ENCODE peak calls at places on chromosomes 7 and 10, in four cellular contexts. J is hepatocyte, I is GM23248, E is IMR-90. M is an unnamed sample.

GRCh38 chr7:37694208-37695080 is 10.9 kb downstream of the GPR141 start:
- DNase-seq in J (peak; percentile 44), I (no peak), E (no peak), M (no peak)

GRCh38 chr7:857661-858060 is 18.7 kb upstream of the GET4 start:
- DNase-seq in J (no peak), I (no peak), E (peak; percentile 36), M (no peak)

GRCh38 chr10:132634241-132634946 is 96.8 kb downstream of the INPP5A start:
- DNase-seq in J (no peak), I (peak; percentile 18), E (no peak), M (no peak)

GRCh38 chr10:102274062-102274461 is 28.7 kb downstream of the GBF1 start:
- DNase-seq in J (no peak), I (no peak), E (no peak), M (no peak)

GRCh38 chr7:97021443-97022261 is 3.0 kb downstream of the DLX5 start:
- DNase-seq in J (no peak), I (no peak), E (no peak), M (peak; percentile 68)

GRCh38 chr10:119251315-119251708 is 43.9 kb downstream of the GRK5 start:
- DNase-seq in J (peak; percentile 72), I (peak; percentile 93), E (peak; percentile 85), M (peak; percentile 89)

GRCh38 chr7:5354460-5355279 is 69.0 kb downstream of the TNRC18 start:
- DNase-seq in J (peak; percentile 74), I (peak; percentile 93), E (peak; percentile 43), M (peak; percentile 17)

GRCh38 chr7:148540041-148540738 is 50.4 kb upstream of the C7orf33 start:
- DNase-seq in J (peak; percentile 31), I (peak; percentile 85), E (peak; percentile 59), M (peak; percentile 46)

GRCh38 chr7:151506901-151507382 is 12.8 kb downstream of the RHEB start:
- DNase-seq in J (no peak), I (no peak), E (no peak), M (no peak)

GRCh38 chr7:104967595-104967994 is 46.4 kb upstream of the KMT2E start:
- DNase-seq in J (no peak), I (peak; percentile 61), E (peak; percentile 70), M (no peak)

GRCh38 chr7:116772423-116772852 is 89.9 kb upstream of the CAPZA2 start:
- DNase-seq in J (no peak), I (peak; percentile 82), E (peak; percentile 84), M (peak; percentile 34)

GRCh38 chr7:129438839-129439640 is 4.8 kb downstream of the STRIP2 start:
- DNase-seq in J (peak; percentile 37), I (peak; percentile 70), E (peak; percentile 70), M (peak; percentile 28)

GRCh38 chr10:25483999-25484398 is 309.2 kb downstream of the GPR158 start:
- DNase-seq in J (no peak), I (no peak), E (no peak), M (no peak)

GRCh38 chr10:133176546-133176945 is 16.5 kb downstream of the KNDC1 start:
- DNase-seq in J (no peak), I (no peak), E (no peak), M (no peak)

GRCh38 chr7:96075510-96076349 is 246.2 kb downstream of the SLC25A13 start:
- DNase-seq in J (peak; percentile 87), I (peak; percentile 83), E (peak; percentile 56), M (peak; percentile 90)

GRCh38 chr7:30276203-30276900 is 8.0 kb upstream of the ZNRF2 start:
- DNase-seq in J (peak; percentile 77), I (peak; percentile 71), E (peak; percentile 62), M (peak; percentile 77)

GRCh38 chr7:149147730-149148653 is 739 bp downstream of the ZNF398 start:
- DNase-seq in J (peak; percentile 73), I (peak; percentile 89), E (peak; percentile 51), M (peak; percentile 92)

GRCh38 chr7:70354409-70355169 is 756.3 kb downstream of the AUTS2 start:
- DNase-seq in J (no peak), I (peak; percentile 39), E (no peak), M (no peak)

GRCh38 chr7:151018421-151019129 is 5.7 kb downstream of the ATG9B start:
- DNase-seq in J (peak; percentile 68), I (peak; percentile 52), E (no peak), M (peak; percentile 36)

GRCh38 chr7:107768263-107768662 is 24.3 kb downstream of the CBLL1 start:
- DNase-seq in J (no peak), I (peak; percentile 20), E (no peak), M (no peak)

GRCh38 chr7:43513236-43513635 is 69.7 kb upstream of the STK17A start:
- DNase-seq in J (no peak), I (no peak), E (no peak), M (no peak)

GRCh38 chr10:114704720-114705119 is 46.6 kb upstream of the ABLIM1 start:
- DNase-seq in J (no peak), I (no peak), E (no peak), M (no peak)

GRCh38 chr10:44310762-44311562 is 73.9 kb downstream of the CXCL12 start:
- DNase-seq in J (peak; percentile 93), I (peak; percentile 71), E (peak; percentile 79), M (peak; percentile 86)

GRCh38 chr7:102193806-102194205 is 92.9 kb upstream of the SH2B2 start:
- DNase-seq in J (peak; percentile 16), I (peak; percentile 14), E (peak; percentile 45), M (no peak)

GRCh38 chr10:1142596-1142995 is 86.4 kb downstream of the WDR37 start:
- DNase-seq in J (no peak), I (no peak), E (no peak), M (no peak)

GRCh38 chr10:32318476-32318896 is 28.5 kb downstream of the EPC1 start:
- DNase-seq in J (no peak), I (peak; percentile 76), E (no peak), M (no peak)

GRCh38 chr7:112204072-112204775 is 2.0 kb downstream of the DOCK4 start:
- DNase-seq in J (no peak), I (peak; percentile 49), E (no peak), M (peak; percentile 52)

GRCh38 chr7:137283147-137283546 is 60.4 kb downstream of the PTN start:
- DNase-seq in J (no peak), I (no peak), E (no peak), M (no peak)

GRCh38 chr7:137287651-137288258 is 55.8 kb downstream of the PTN start:
- DNase-seq in J (no peak), I (peak; percentile 46), E (peak; percentile 12), M (peak; percentile 50)

GRCh38 chr7:137289101-137289500 is 54.4 kb downstream of the PTN start:
- DNase-seq in J (no peak), I (no peak), E (no peak), M (no peak)
- H3K4me3 ChIP-seq in J (no peak overlapping the region), I (no peak overlapping the region), E (no peak overlapping the region), M (no peak overlapping the region)

DNA sequence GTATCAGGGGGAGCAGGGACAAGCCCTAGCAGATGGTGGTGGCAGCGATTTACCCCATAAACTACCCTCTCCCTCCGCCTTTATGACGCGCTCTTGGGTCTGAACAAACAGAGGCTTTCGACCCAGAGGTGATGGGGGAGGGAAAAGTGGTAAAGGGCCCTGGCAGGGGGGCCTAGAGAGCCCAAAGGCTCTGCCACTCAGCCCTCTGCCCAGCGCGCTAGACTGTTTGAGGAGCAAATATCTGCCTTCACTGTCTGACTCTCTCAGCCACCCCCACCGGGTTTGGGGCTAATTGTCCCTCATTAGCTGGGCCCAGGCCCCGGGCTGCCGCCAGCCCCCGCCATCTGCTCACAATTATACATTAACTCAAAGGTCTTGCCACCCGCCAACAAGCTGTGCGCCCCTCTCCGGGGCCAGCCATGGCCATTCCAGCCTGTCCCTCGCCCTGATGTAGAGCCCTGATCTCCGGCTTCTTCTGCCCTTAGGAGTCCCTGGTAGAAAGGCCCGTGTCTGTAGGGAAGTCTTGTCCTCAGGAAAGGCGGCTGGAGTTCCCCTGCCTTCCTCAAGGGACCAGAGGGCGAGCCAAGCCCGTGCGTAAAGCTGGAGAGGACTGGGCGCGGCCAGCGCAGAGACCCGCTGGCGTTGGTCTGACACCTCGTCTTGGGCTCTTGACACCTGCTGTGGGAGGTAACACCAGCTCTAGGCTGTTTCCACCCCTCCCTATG is 1.9 kb upstream of the PAX4 start:
- DNase-seq in J (no peak), I (peak; percentile 20), E (no peak), M (no peak)
- H3K4me3 ChIP-seq in J (no peak overlapping the region), I (no peak overlapping the region), E (no peak overlapping the region), M (no peak overlapping the region)

GRCh38 chr10:100749059-100749308 is 3.6 kb downstream of the PAX2 start:
- DNase-seq in J (no peak), I (no peak), E (no peak), M (no peak)
- H3K4me3 ChIP-seq in J (no peak overlapping the region), I (no peak overlapping the region), E (no peak overlapping the region), M (no peak overlapping the region)

GRCh38 chr10:110305767-110306451 is 1.2 kb upstream of the SMNDC1 start:
- DNase-seq in J (peak; percentile 85), I (peak; percentile 94), E (peak; percentile 95), M (peak; percentile 92)
- H3K4me3 ChIP-seq in J (no peak overlapping the region), I (peak overlapping the region; percentile 54), E (no peak overlapping the region), M (peak overlapping the region; percentile 95)

DNA sequence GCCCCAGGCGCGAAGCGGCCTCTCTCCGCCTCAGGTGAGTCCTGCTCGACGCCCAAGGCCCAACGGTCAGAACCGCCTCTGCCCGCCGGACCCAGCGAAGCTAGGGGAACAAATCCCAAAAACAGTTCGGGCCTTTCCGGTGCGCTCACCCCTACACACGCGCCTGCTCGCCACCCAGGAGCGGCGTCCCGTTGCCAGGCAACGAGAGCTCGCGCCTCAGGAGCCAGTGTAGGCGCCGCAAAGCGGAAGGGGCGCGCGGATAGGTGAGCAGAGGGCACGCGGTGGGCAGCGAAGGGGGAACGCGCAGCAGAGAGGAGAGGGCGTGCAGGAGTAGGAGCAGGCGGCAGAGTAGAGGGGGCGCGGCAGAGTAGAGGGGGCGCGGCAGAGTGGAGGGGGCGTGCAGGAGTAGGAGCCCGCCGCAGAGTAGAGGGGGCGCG is at the start of the genes DYDC1 and DYDC2:
- DNase-seq in J (peak; percentile 81), I (peak; percentile 30), E (no peak), M (peak; percentile 43)
- H3K4me3 ChIP-seq in J (peak within 1 kb of the TSS; percentile 32), I (no peak within 1 kb of the TSS), E (no peak within 1 kb of the TSS), M (peak within 1 kb of the TSS; percentile 54)

GRCh38 chr10:71963756-71964668 is at the start of gene CHST3:
- DNase-seq in J (peak; percentile 81), I (peak; percentile 84), E (peak; percentile 56), M (peak; percentile 85)

GRCh38 chr10:71964669-71965515 is 697 bp downstream of the CHST3 start:
- DNase-seq in J (peak; percentile 79), I (peak; percentile 97), E (peak; percentile 76), M (peak; percentile 90)

GRCh38 chr10:71961831-71962230 is 2.4 kb upstream of the CHST3 start:
- DNase-seq in J (no peak), I (no peak), E (no peak), M (no peak)

GRCh38 chr10:71963351-71963755 is 842 bp upstream of the CHST3 start:
- DNase-seq in J (no peak), I (peak; percentile 66), E (no peak), M (no peak)

GRCh38 chr10:71962915-71963314 is 1.3 kb upstream of the CHST3 start:
- DNase-seq in J (no peak), I (no peak), E (no peak), M (no peak)
- H3K4me3 ChIP-seq in J (no peak overlapping the region), I (no peak overlapping the region), E (no peak overlapping the region), M (peak overlapping the region; percentile 97)

M was measured in adipocyte.